ENCODE peak calls at places on chromosomes 11 and 22, in four cellular contexts. One of them, this sample, is unnamed.

GRCh38 chr11:118884613-118885274 is 1.1 kb downstream of the CXCR5 start:
- DNase-seq in PC-3: no peak
- DNase-seq in mesenchymal stem cell: no peak
- DNase-seq in DND-41: no peak
- DNase-seq in this sample: no peak

GRCh38 chr11:117941163-117941707 is 12.0 kb upstream of the TMPRSS13 start:
- DNase-seq in PC-3: peak
- DNase-seq in mesenchymal stem cell: no peak
- DNase-seq in DND-41: peak
- DNase-seq in this sample: no peak

GRCh38 chr11:3093281-3094191 is 36.3 kb upstream of the CARS1 start:
- DNase-seq in PC-3: no peak
- DNase-seq in mesenchymal stem cell: no peak
- DNase-seq in DND-41: no peak
- DNase-seq in this sample: no peak

GRCh38 chr22:41739576-41739975 is 40.3 kb downstream of the MEI1 start:
- DNase-seq in PC-3: no peak
- DNase-seq in mesenchymal stem cell: no peak
- DNase-seq in DND-41: peak
- DNase-seq in this sample: no peak

GRCh38 chr11:64447717-64448598 is 89.0 kb downstream of the RPS6KA4 start:
- DNase-seq in PC-3: peak
- DNase-seq in mesenchymal stem cell: peak
- DNase-seq in DND-41: no peak
- DNase-seq in this sample: no peak

GRCh38 chr11:26297179-26297970 is 34.6 kb upstream of the ANO3 start:
- DNase-seq in PC-3: peak
- DNase-seq in mesenchymal stem cell: peak
- DNase-seq in DND-41: no peak
- DNase-seq in this sample: peak

GRCh38 chr22:50206599-50206998 is 5.8 kb downstream of the SELENOO start:
- DNase-seq in PC-3: no peak
- DNase-seq in mesenchymal stem cell: peak
- DNase-seq in DND-41: peak
- DNase-seq in this sample: no peak

GRCh38 chr11:20020716-20021115 is 139.6 kb downstream of the DBX1 start:
- DNase-seq in PC-3: no peak
- DNase-seq in mesenchymal stem cell: no peak
- DNase-seq in DND-41: no peak
- DNase-seq in this sample: no peak

GRCh38 chr22:36331306-36331911 is 56.4 kb downstream of the MYH9 start:
- DNase-seq in PC-3: peak
- DNase-seq in mesenchymal stem cell: peak
- DNase-seq in DND-41: peak
- DNase-seq in this sample: peak

GRCh38 chr11:102879801-102880200 is 5.0 kb upstream of the MMP12 start:
- DNase-seq in PC-3: no peak
- DNase-seq in mesenchymal stem cell: no peak
- DNase-seq in DND-41: no peak
- DNase-seq in this sample: no peak

GRCh38 chr11:47271328-47271727 is 1.4 kb downstream of the MADD start:
- DNase-seq in PC-3: no peak
- DNase-seq in mesenchymal stem cell: no peak
- DNase-seq in DND-41: no peak
- DNase-seq in this sample: no peak

GRCh38 chr11:120024586-120024985 is 113.3 kb downstream of the TRIM29 start:
- DNase-seq in PC-3: no peak
- DNase-seq in mesenchymal stem cell: no peak
- DNase-seq in DND-41: no peak
- DNase-seq in this sample: no peak

GRCh38 chr11:59138643-59139042 is 4.0 kb upstream of the FAM111A start:
- DNase-seq in PC-3: no peak
- DNase-seq in mesenchymal stem cell: no peak
- DNase-seq in DND-41: no peak
- DNase-seq in this sample: no peak

GRCh38 chr11:33734441-33735165 is 1.6 kb downstream of the CD59 start:
- DNase-seq in PC-3: peak
- DNase-seq in mesenchymal stem cell: peak
- DNase-seq in DND-41: no peak
- DNase-seq in this sample: peak

GRCh38 chr11:57568330-57568766 is 876 bp upstream of the UBE2L6 start:
- DNase-seq in PC-3: peak
- DNase-seq in mesenchymal stem cell: peak
- DNase-seq in DND-41: peak
- DNase-seq in this sample: peak

DNA sequence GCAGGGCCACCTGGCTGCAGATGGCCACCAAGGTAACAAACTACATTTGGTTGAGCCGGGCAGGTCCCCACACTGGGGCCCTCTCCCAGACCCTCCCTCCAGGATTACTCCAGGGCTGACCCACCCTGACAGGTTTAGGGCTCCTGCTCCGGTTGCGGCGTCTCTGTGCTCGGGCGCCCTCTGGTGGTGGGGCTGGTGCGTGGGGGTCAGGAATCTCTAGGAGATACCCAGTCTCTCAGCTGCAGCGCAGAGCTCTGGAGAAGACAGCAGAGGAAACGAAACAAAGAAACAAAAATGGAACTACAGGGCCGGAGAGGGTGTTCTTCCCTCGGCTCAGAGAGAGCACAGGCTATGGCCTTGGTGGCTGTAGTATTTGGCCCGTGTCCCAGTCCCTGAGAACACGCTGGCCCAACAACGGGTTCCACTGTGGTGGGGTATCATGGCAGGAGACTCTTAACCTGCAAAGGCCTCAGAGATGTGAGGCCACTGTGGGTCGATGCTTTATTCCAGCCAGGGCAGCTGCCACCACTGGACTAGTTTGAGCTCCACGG is 2.4 kb downstream of the C11orf96 start:
- DNase-seq in PC-3: peak
- DNase-seq in mesenchymal stem cell: peak
- DNase-seq in DND-41: peak
- DNase-seq in this sample: peak
- H3K4me2 ChIP-seq in PC-3: peak
- H3K4me2 ChIP-seq in mesenchymal stem cell: no peak
- H3K4me2 ChIP-seq in DND-41: no peak
- H3K4me2 ChIP-seq in this sample: peak

GRCh38 chr11:12173111-12173510 is 62.7 kb downstream of the MICAL2 start:
- DNase-seq in PC-3: no peak
- DNase-seq in mesenchymal stem cell: no peak
- DNase-seq in DND-41: no peak
- DNase-seq in this sample: no peak
- H3K9ac ChIP-seq in PC-3: peak
- H3K9ac ChIP-seq in mesenchymal stem cell: no peak
- H3K9ac ChIP-seq in DND-41: no peak
- H3K9ac ChIP-seq in this sample: no peak

DNA sequence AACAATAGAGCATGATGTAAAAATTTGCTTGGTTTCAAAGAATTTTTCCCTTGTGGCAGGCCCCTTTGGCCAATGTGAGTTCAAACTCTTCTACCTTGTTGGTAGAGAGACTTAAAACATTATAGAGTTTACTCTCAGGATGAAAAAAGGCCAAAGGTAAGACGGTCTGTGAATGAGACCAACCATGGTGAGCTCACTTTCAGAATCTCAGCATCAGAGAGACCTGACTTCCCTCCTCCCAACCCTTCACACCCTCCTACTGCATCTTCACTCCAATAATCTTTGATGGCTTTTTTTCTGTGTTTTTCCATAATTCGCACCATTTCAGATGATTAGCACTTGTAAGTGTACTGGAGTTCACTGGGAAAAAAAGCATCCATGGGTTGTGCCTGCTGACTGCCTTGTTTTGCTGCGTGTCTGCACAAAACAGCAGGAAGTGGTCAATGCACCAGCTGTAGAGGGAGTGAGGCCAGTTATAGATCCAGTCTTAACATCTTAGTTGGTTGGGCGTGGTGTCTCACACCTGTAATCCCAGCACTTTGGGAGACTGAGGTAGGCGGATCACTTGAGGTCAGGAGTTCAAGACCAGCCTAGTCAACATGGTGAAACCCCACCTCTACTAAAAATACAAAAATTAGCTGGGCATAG is 64.1 kb downstream of the SLC1A2 start:
- DNase-seq in PC-3: no peak
- DNase-seq in mesenchymal stem cell: no peak
- DNase-seq in DND-41: no peak
- DNase-seq in this sample: no peak
- H3K4me2 ChIP-seq in PC-3: no peak
- H3K4me2 ChIP-seq in mesenchymal stem cell: no peak
- H3K4me2 ChIP-seq in DND-41: no peak
- H3K4me2 ChIP-seq in this sample: no peak

GRCh38 chr22:17370036-17370765 is 941 bp downstream of the CECR2 start:
- DNase-seq in PC-3: no peak
- DNase-seq in mesenchymal stem cell: peak
- DNase-seq in DND-41: no peak
- DNase-seq in this sample: no peak

GRCh38 chr22:17371446-17371845 is 2.2 kb downstream of the CECR2 start:
- DNase-seq in PC-3: no peak
- DNase-seq in mesenchymal stem cell: no peak
- DNase-seq in DND-41: no peak
- DNase-seq in this sample: no peak

GRCh38 chr22:17368727-17369552 is at the start of gene CECR2:
- DNase-seq in PC-3: no peak
- DNase-seq in mesenchymal stem cell: peak
- DNase-seq in DND-41: peak
- DNase-seq in this sample: peak

GRCh38 chr22:17369553-17370035 is 334 bp downstream of the CECR2 start:
- DNase-seq in PC-3: no peak
- DNase-seq in mesenchymal stem cell: peak
- DNase-seq in DND-41: no peak
- DNase-seq in this sample: peak

GRCh38 chr22:17370766-17371181 is 1.5 kb downstream of the CECR2 start:
- DNase-seq in PC-3: no peak
- DNase-seq in mesenchymal stem cell: no peak
- DNase-seq in DND-41: no peak
- DNase-seq in this sample: no peak
- H3K9ac ChIP-seq in PC-3: no peak
- H3K9ac ChIP-seq in mesenchymal stem cell: no peak
- H3K9ac ChIP-seq in DND-41: no peak
- H3K9ac ChIP-seq in this sample: no peak

DNA sequence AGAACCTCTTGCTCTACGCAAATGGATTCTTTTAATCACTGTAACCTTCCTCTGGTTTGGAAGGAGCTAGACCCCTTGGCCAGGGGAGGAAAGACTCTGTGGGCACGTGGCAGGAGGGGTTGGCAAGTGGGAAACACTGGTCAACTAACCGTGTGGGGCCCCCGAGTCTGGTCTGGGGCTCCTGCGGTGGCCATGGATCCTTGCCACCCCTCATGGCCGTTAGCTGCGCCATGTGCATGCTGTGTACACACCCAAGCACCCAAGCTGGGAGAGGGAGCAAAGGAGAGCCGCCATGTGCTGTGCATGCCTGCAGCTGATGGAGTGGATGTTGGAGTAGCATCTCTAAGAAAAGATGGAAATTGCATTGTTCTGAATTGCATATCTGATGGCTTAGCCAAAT is 730.6 kb downstream of the FAM181B start:
- DNase-seq in PC-3: no peak
- DNase-seq in mesenchymal stem cell: no peak
- DNase-seq in DND-41: no peak
- DNase-seq in this sample: no peak
- H3K4me2 ChIP-seq in PC-3: no peak
- H3K4me2 ChIP-seq in mesenchymal stem cell: no peak
- H3K4me2 ChIP-seq in DND-41: no peak
- H3K4me2 ChIP-seq in this sample: no peak

GRCh38 chr11:67271212-67271547 is 4.9 kb downstream of the GRK2 start:
- DNase-seq in PC-3: no peak
- DNase-seq in mesenchymal stem cell: no peak
- DNase-seq in DND-41: no peak
- DNase-seq in this sample: no peak

GRCh38 chr11:67271548-67272284 is 5.4 kb downstream of the GRK2 start:
- DNase-seq in PC-3: no peak
- DNase-seq in mesenchymal stem cell: no peak
- DNase-seq in DND-41: peak
- DNase-seq in this sample: no peak

GRCh38 chr11:67272327-67273259 is 6.3 kb downstream of the GRK2 start:
- DNase-seq in PC-3: no peak
- DNase-seq in mesenchymal stem cell: no peak
- DNase-seq in DND-41: peak
- DNase-seq in this sample: no peak

GRCh38 chr11:67274768-67275605 is 8.7 kb downstream of the GRK2 start:
- DNase-seq in PC-3: no peak
- DNase-seq in mesenchymal stem cell: no peak
- DNase-seq in DND-41: no peak
- DNase-seq in this sample: no peak

GRCh38 chr11:67273260-67273990 is 7.2 kb downstream of the GRK2 start:
- DNase-seq in PC-3: no peak
- DNase-seq in mesenchymal stem cell: no peak
- DNase-seq in DND-41: no peak
- DNase-seq in this sample: no peak
- H3K9ac ChIP-seq in PC-3: no peak
- H3K9ac ChIP-seq in mesenchymal stem cell: peak
- H3K9ac ChIP-seq in DND-41: peak
- H3K9ac ChIP-seq in this sample: no peak

DNA sequence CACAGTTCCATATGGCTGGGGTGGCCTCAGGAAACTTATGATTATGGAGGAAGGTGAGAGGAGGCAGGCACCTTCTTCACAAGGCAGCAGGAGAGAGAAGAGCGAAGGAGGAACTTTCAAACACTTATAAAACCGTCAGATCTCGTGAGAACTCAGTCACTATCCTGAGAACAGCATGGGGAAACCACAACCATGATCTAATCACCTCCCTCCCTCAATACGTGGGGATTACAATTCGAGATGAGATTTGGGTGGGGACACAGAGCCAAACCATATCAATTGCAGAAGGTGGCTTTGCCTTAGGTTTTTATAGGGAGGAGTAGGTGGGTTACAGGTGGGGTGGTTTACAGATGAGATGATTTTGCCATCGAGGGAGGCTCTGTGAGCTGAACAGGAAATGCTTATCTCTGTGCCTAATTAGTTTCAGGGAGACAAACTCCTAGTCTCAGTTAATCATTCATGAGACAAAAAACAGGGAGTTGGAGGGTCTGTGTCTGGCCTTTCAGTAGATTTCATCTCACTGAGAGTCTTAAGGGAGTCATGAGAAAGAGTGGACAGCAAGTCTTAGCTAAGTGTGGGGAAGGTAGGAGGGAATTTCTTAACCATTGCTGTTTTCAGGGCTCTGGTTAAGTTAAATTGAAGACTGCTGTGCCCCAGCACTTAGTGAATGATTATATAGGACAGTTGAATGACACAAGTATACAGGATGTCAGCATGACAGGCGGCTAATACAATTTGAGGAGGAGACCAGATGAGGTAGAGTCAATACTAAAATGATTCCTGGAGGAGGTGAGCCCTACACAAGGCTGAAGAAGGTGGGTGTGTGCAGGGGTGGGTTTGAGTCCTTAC is 47.7 kb downstream of the CWC15 start:
- DNase-seq in PC-3: no peak
- DNase-seq in mesenchymal stem cell: peak
- DNase-seq in DND-41: no peak
- DNase-seq in this sample: no peak
- H3K4me2 ChIP-seq in PC-3: no peak
- H3K4me2 ChIP-seq in mesenchymal stem cell: no peak
- H3K4me2 ChIP-seq in DND-41: no peak
- H3K4me2 ChIP-seq in this sample: no peak

This sample was measured in MM.1S.